ENCODE peak calls at places on chromosome 14, in nine cellular contexts. One of them, this sample, is unnamed.

GRCh38 chr14:91380610-91381371 is 36.8 kb downstream of the CCDC88C start:
- DNase-seq in dorsolateral prefrontal cortex: peak
- DNase-seq in central memory CD4-positive, alpha-beta T cell: no peak
- DNase-seq in HTR-8/SVneo: no peak
- DNase-seq in activated gamma-delta T cell treated with Interleukin-2 at 50 U/mL for 16 hours: no peak
- DNase-seq in activated T-cell treated with anti-CD3 and anti-CD28 coated beads for 24 hours: no peak
- DNase-seq in CD14-positive monocyte: no peak
- DNase-seq in iPS-NIHi11: no peak
- DNase-seq in hepatocyte: peak
- DNase-seq in this sample: no peak

GRCh38 chr14:32003585-32003984 is 73.5 kb upstream of the ARHGAP5 start:
- DNase-seq in activated gamma-delta T cell treated with Interleukin-2 at 50 U/mL for 16 hours: no peak
- DNase-seq in central memory CD4-positive, alpha-beta T cell: no peak
- DNase-seq in activated T-cell treated with anti-CD3 and anti-CD28 coated beads for 24 hours: no peak
- DNase-seq in CD14-positive monocyte: no peak
- DNase-seq in iPS-NIHi11: no peak
- DNase-seq in HTR-8/SVneo: no peak
- DNase-seq in hepatocyte: no peak
- DNase-seq in dorsolateral prefrontal cortex: no peak
- DNase-seq in this sample: no peak

GRCh38 chr14:52949711-52950409 is 990 bp downstream of the FERMT2 start:
- DNase-seq in dorsolateral prefrontal cortex: no peak
- DNase-seq in activated gamma-delta T cell treated with Interleukin-2 at 50 U/mL for 16 hours: no peak
- DNase-seq in CD14-positive monocyte: no peak
- DNase-seq in activated T-cell treated with anti-CD3 and anti-CD28 coated beads for 24 hours: peak
- DNase-seq in HTR-8/SVneo: peak
- DNase-seq in hepatocyte: peak
- DNase-seq in iPS-NIHi11: no peak
- DNase-seq in central memory CD4-positive, alpha-beta T cell: no peak
- DNase-seq in this sample: no peak

GRCh38 chr14:104681689-104682074 is 7.7 kb upstream of the INF2 start:
- DNase-seq in HTR-8/SVneo: peak
- DNase-seq in activated T-cell treated with anti-CD3 and anti-CD28 coated beads for 24 hours: no peak
- DNase-seq in iPS-NIHi11: peak
- DNase-seq in CD14-positive monocyte: no peak
- DNase-seq in activated gamma-delta T cell treated with Interleukin-2 at 50 U/mL for 16 hours: no peak
- DNase-seq in central memory CD4-positive, alpha-beta T cell: no peak
- DNase-seq in dorsolateral prefrontal cortex: peak
- DNase-seq in hepatocyte: peak
- DNase-seq in this sample: no peak

GRCh38 chr14:52346778-52347177 is 32.7 kb downstream of the PTGER2 start:
- DNase-seq in CD14-positive monocyte: no peak
- DNase-seq in dorsolateral prefrontal cortex: no peak
- DNase-seq in activated T-cell treated with anti-CD3 and anti-CD28 coated beads for 24 hours: no peak
- DNase-seq in central memory CD4-positive, alpha-beta T cell: no peak
- DNase-seq in HTR-8/SVneo: no peak
- DNase-seq in iPS-NIHi11: no peak
- DNase-seq in hepatocyte: no peak
- DNase-seq in activated gamma-delta T cell treated with Interleukin-2 at 50 U/mL for 16 hours: no peak
- DNase-seq in this sample: no peak

GRCh38 chr14:53838374-53838773 is 118.3 kb downstream of the BMP4 start:
- DNase-seq in CD14-positive monocyte: no peak
- DNase-seq in hepatocyte: no peak
- DNase-seq in dorsolateral prefrontal cortex: no peak
- DNase-seq in HTR-8/SVneo: no peak
- DNase-seq in iPS-NIHi11: no peak
- DNase-seq in activated T-cell treated with anti-CD3 and anti-CD28 coated beads for 24 hours: no peak
- DNase-seq in central memory CD4-positive, alpha-beta T cell: no peak
- DNase-seq in activated gamma-delta T cell treated with Interleukin-2 at 50 U/mL for 16 hours: no peak
- DNase-seq in this sample: no peak

GRCh38 chr14:29810657-29811056 is 117.0 kb downstream of the PRKD1 start:
- DNase-seq in activated T-cell treated with anti-CD3 and anti-CD28 coated beads for 24 hours: no peak
- DNase-seq in CD14-positive monocyte: no peak
- DNase-seq in central memory CD4-positive, alpha-beta T cell: no peak
- DNase-seq in activated gamma-delta T cell treated with Interleukin-2 at 50 U/mL for 16 hours: no peak
- DNase-seq in dorsolateral prefrontal cortex: no peak
- DNase-seq in HTR-8/SVneo: no peak
- DNase-seq in iPS-NIHi11: no peak
- DNase-seq in hepatocyte: no peak
- DNase-seq in this sample: no peak

GRCh38 chr14:88364710-88365413 is 20.6 kb upstream of the SPATA7 start:
- DNase-seq in CD14-positive monocyte: no peak
- DNase-seq in dorsolateral prefrontal cortex: no peak
- DNase-seq in hepatocyte: no peak
- DNase-seq in activated T-cell treated with anti-CD3 and anti-CD28 coated beads for 24 hours: no peak
- DNase-seq in activated gamma-delta T cell treated with Interleukin-2 at 50 U/mL for 16 hours: no peak
- DNase-seq in iPS-NIHi11: peak
- DNase-seq in HTR-8/SVneo: no peak
- DNase-seq in central memory CD4-positive, alpha-beta T cell: no peak
- DNase-seq in this sample: no peak